ENCODE peak calls at places on chromosomes 5 and 9, in nine cellular contexts. K is dermis microvascular lymphatic vessel endothelial cell; G is NK-92 treated with Interleukin-12 subunit alpha and Interleukin-12 subunit beta, amount 100 ng/mL, for 24 hours; R is BJ; Z is HT1080; U is NCI-H345; V is GM12865; D is caudate nucleus; B is stimulated activated CD4-positive, alpha-beta T cell treated with anti-CD3 and anti-CD28 coated beads, Interleukin-4, amount 100 ng/mL, for 1 hour. H is an unnamed sample.

GRCh38 chr5:172565455-172565854 is 75.6 kb upstream of the NEURL1B start:
- DNase-seq in K (no peak), G (no peak), R (no peak), Z (no peak), U (peak; percentile 20), V (no peak), D (no peak), B (no peak), H (no peak)

GRCh38 chr5:172979778-172980177 is 3.8 kb upstream of the ATP6V0E1 start:
- DNase-seq in K (no peak), G (no peak), R (no peak), Z (peak; percentile 28), U (no peak), V (no peak), D (no peak), B (no peak), H (no peak)

GRCh38 chr9:91143642-91144041 is 218.1 kb downstream of the AUH start:
- DNase-seq in K (no peak), G (no peak), R (no peak), Z (no peak), U (no peak), V (no peak), D (no peak), B (no peak), H (no peak)

GRCh38 chr9:121107041-121107440 is 32.3 kb downstream of the CNTRL start:
- DNase-seq in K (no peak), G (no peak), R (no peak), Z (peak; percentile 8), U (no peak), V (no peak), D (no peak), B (no peak), H (peak; percentile 41)

GRCh38 chr5:177601577-177602457 is 1.9 kb downstream of the B4GALT7 start:
- DNase-seq in K (no peak), G (no peak), R (no peak), Z (no peak), U (no peak), V (no peak), D (no peak), B (no peak), H (no peak)

GRCh38 chr5:96017951-96018350 is 56.3 kb upstream of the ELL2 start:
- DNase-seq in K (no peak), G (no peak), R (peak; percentile 74), Z (peak; percentile 16), U (no peak), V (no peak), D (no peak), B (no peak), H (no peak)

GRCh38 chr9:126985870-126986498 is 71.4 kb downstream of the RALGPS1 start:
- DNase-seq in K (peak; percentile 29), G (peak; percentile 63), R (no peak), Z (peak; percentile 98), U (peak; percentile 92), V (peak; percentile 92), D (no peak), B (peak; percentile 74), H (peak; percentile 98)

GRCh38 chr9:378263-378662 is 163.6 kb downstream of the DOCK8 start:
- DNase-seq in K (no peak), G (no peak), R (no peak), Z (no peak), U (no peak), V (no peak), D (no peak), B (no peak), H (no peak)

GRCh38 chr5:52702877-52703276 is 84.8 kb upstream of the ITGA1 start:
- DNase-seq in K (peak; percentile 85), G (no peak), R (no peak), Z (no peak), U (no peak), V (no peak), D (no peak), B (no peak), H (peak; percentile 40)

GRCh38 chr5:58999804-59000595 is 417.1 kb downstream of the RAB3C start:
- DNase-seq in K (no peak), G (no peak), R (no peak), Z (peak; percentile 5), U (no peak), V (no peak), D (peak; percentile 78), B (no peak), H (peak; percentile 2)

GRCh38 chr5:159022178-159022556 is 77.5 kb downstream of the EBF1 start:
- DNase-seq in K (no peak), G (no peak), R (peak; percentile 49), Z (no peak), U (no peak), V (no peak), D (no peak), B (no peak), H (peak; percentile 27)